ENCODE peak calls at places on chromosomes 2 and 18, in four cellular contexts. A is K562, G is HepG2, F is SK-N-SH. W is an unnamed sample.
A peak's percentile ranks its signal among the peaks of the same experiment; 100 is the strongest.

GRCh38 chr2:191061381-191061982 is 47.5 kb upstream of the STAT1 start:
- DNase-seq in G (no peak), A (no peak), F (no peak), W (no peak)

GRCh38 chr2:235270951-235271350 is 222.9 kb upstream of the AGAP1 start:
- DNase-seq in F (no peak), A (no peak), G (no peak), W (no peak)

GRCh38 chr2:39649491-39649890 is 16.2 kb upstream of the TMEM178A start:
- DNase-seq in G (no peak), A (no peak), F (no peak), W (no peak)

GRCh38 chr2:200399046-200399445 is 92.6 kb downstream of the SPATS2L start:
- DNase-seq in A (no peak), G (no peak), F (no peak), W (no peak)

GRCh38 chr2:42967959-42968674 is 175.7 kb upstream of the HAAO start:
- DNase-seq in G (no peak), F (peak; percentile 80), A (peak; percentile 90), W (no peak)

GRCh38 chr18:43863180-43863579 is 585.9 kb upstream of the SYT4 start:
- DNase-seq in G (no peak), A (no peak), F (no peak), W (no peak)

GRCh38 chr2:25250331-25251031 is 82.1 kb upstream of the POMC start:
- DNase-seq in A (peak; percentile 69), F (peak; percentile 56), G (no peak), W (peak; percentile 34)

GRCh38 chr2:19711470-19712372 is 190.1 kb downstream of the TTC32 start:
- DNase-seq in A (no peak), F (no peak), G (peak; percentile 46), W (peak; percentile 37)

GRCh38 chr2:3725458-3726250 is 22.3 kb downstream of the DCDC2C start:
- DNase-seq in G (no peak), F (no peak), A (no peak), W (no peak)

GRCh38 chr2:9099341-9099751 is 95.9 kb upstream of the MBOAT2 start:
- DNase-seq in F (no peak), G (peak; percentile 57), A (no peak), W (no peak)

GRCh38 chr2:233051241-233052149 is 8.6 kb upstream of the INPP5D start:
- DNase-seq in A (peak; percentile 41), G (no peak), F (no peak), W (peak; percentile 81)

GRCh38 chr2:165582863-165583506 is 113.5 kb downstream of the CSRNP3 start:
- DNase-seq in A (no peak), G (no peak), F (no peak), W (no peak)

GRCh38 chr2:21135585-21135984 is 11.8 kb downstream of the TDRD15 start:
- DNase-seq in A (no peak), F (no peak), G (no peak), W (no peak)

GRCh38 chr2:173555833-173556232 is 201.2 kb downstream of the CDCA7 start:
- DNase-seq in A (no peak), G (no peak), F (no peak), W (no peak)

GRCh38 chr2:160353166-160353565 is 140.4 kb downstream of the RBMS1 start:
- DNase-seq in F (no peak), G (no peak), A (no peak), W (no peak)

GRCh38 chr2:219688560-219689445 is 61.4 kb downstream of the SLC4A3 start:
- DNase-seq in F (no peak), G (peak; percentile 36), A (no peak), W (no peak)

GRCh38 chr2:70946832-70947442 is 11.2 kb downstream of the ATP6V1B1 start:
- DNase-seq in A (peak; percentile 30), F (peak; percentile 71), G (peak; percentile 67), W (peak; percentile 81)

GRCh38 chr2:190607657-190608357 is 41.1 kb upstream of the NAB1 start:
- DNase-seq in F (no peak), A (no peak), G (no peak), W (no peak)

GRCh38 chr2:176812376-176812775 is 400.2 kb upstream of the HNRNPA3 start:
- DNase-seq in F (no peak), A (no peak), G (no peak), W (no peak)

GRCh38 chr18:38237796-38238195 is 672.2 kb upstream of the CELF4 start:
- DNase-seq in G (no peak), F (no peak), A (no peak), W (no peak)

GRCh38 chr18:57461652-57462269 is 26.6 kb downstream of the ONECUT2 start:
- DNase-seq in F (no peak), A (no peak), G (no peak), W (no peak)

GRCh38 chr2:105698820-105699219 is 45.9 kb upstream of the NCK2 start:
- DNase-seq in A (no peak), G (no peak), F (no peak), W (no peak)

GRCh38 chr2:121207494-121207893 is 77.5 kb downstream of the TFCP2L1 start:
- DNase-seq in A (no peak), G (no peak), F (no peak), W (no peak)

GRCh38 chr2:73685770-73686438 is 43.7 kb upstream of the NAT8 start:
- DNase-seq in G (peak; percentile 71), F (no peak), A (no peak), W (no peak)

GRCh38 chr2:153387203-153387602 is 91.4 kb downstream of the RPRM start:
- DNase-seq in F (no peak), G (no peak), A (no peak), W (no peak)
- TF ChIP-seq FOXJ3 in F (no peak), G (no peak), A (no peak), W (no peak)

GRCh38 chr2:37877457-37878315 is 47.4 kb upstream of the RMDN2 start:
- DNase-seq in G (peak; percentile 62), A (peak; percentile 67), F (peak; percentile 75), W (no peak)
- TF ChIP-seq MAX in G (no peak), A (no peak), F (no peak), W (no peak)

DNA sequence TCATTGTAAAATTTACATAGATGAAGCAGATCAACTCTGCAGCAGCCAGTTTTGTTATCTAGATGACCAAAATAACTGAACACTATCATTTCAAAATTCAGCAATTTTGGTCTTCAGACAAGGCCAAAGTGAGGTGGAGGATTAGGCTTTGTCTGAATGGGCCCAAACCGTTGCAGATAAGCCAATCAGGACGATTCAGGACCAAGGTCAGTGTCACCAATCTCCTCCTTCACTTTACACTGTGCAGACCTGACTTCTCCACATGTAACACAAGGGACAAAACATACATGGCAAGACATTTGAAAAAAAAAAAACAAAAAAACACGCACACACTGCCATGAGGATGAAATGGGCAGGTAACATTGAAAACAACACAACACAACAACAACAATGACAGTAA is 211.2 kb downstream of the NAPG start:
- DNase-seq in F (no peak), A (no peak), G (no peak), W (no peak)
- TF ChIP-seq FOXJ3 in F (no peak), A (no peak), G (no peak), W (no peak)

GRCh38 chr2:237496428-237496827 is 9.4 kb downstream of the MLPH start:
- DNase-seq in A (no peak), G (no peak), F (no peak), W (no peak)
- TF ChIP-seq MAX in A (no peak), G (no peak), F (no peak), W (no peak)

DNA sequence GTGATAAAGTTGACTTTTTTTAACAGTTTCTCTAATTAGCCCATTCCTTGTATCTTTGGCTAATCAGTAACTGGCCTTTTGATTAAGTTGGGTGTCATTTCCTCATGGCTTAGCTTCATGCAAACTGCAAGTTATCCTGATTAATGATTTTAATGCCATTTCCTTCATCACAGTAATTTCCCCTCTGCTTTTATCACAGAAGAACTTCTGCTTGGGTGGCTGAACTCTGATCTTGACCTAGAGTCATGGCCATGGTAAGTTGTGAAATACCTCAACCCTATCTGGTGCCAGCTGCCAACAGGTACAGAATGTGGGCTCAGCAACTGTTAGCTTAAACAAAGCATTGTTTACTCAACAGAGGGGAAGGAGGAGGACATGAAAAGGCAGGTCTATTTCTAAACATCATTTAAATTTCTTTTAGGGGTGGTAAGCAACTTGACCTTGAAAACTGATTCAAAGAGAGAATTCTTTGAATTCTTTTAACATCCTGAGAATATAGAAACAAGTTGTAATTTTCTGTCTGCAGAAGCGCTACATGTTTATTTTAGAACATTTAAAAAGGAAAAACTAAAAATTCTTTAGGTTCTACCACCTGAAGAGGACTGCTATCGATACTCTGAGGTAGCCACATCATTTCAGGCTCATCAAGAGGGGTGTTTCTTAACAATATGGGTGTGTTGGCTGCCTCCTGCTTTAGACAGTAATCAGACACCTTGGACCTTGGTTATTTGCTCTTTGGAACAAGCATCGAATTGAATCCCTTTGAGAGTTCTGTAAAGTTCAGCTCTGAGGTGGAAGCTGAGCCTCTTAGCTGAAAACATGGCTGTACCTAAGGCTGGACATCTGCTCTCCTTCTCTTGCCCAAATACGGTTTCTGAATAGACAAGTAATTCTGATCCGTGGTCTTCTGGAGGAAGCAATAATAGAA is 39.7 kb downstream of the ANXA4 start:
- DNase-seq in F (no peak), G (peak; percentile 97), A (no peak), W (no peak)
- TF ChIP-seq FOXJ3 in F (no peak), G (peak; percentile 98), A (no peak), W (no peak)

GRCh38 chr2:85234879-85235278 is 92.9 kb downstream of the TGOLN2 start:
- DNase-seq in G (no peak), A (no peak), F (no peak), W (no peak)
- TF ChIP-seq MAX in G (no peak), A (no peak), F (no peak), W (no peak)

GRCh38 chr2:28333606-28334526 is 58.8 kb upstream of the FOSL2 start:
- DNase-seq in G (no peak), A (no peak), F (no peak), W (no peak)
- TF ChIP-seq FOXJ3 in G (no peak), A (no peak), F (no peak), W (no peak)

GRCh38 chr2:7014201-7014640 is 97.0 kb downstream of the RNF144A start:
- DNase-seq in A (peak; percentile 30), F (peak; percentile 63), G (peak; percentile 21), W (peak; percentile 32)
- TF ChIP-seq MAX in A (no peak), F (peak; percentile 13), G (no peak), W (no peak)